ENCODE peak calls at places on chromosomes 13 and 19, in four cellular contexts. B, P, A and V are unnamed samples.

GRCh38 chr19:6527893-6528543 is 2.8 kb upstream of the TNFSF9 start:
- DNase-seq in B (no peak), P (no peak), A (no peak), V (no peak)

GRCh38 chr19:41957838-41958366 is 1.2 kb downstream of the RABAC1 start:
- DNase-seq in B (peak), P (peak), A (peak), V (no peak)

GRCh38 chr19:10418281-10419199 is 1.8 kb upstream of the PDE4A start:
- DNase-seq in B (no peak), P (no peak), A (peak), V (no peak)

GRCh38 chr19:3250675-3251074 is 26.2 kb downstream of the CELF5 start:
- DNase-seq in B (no peak), P (no peak), A (peak), V (no peak)

GRCh38 chr19:756232-756631 is 5.3 kb downstream of the MISP start:
- DNase-seq in B (no peak), P (no peak), A (peak), V (no peak)

GRCh38 chr13:24313449-24313848 is 4.1 kb downstream of the C1QTNF9 start:
- DNase-seq in B (no peak), P (no peak), A (peak), V (no peak)

GRCh38 chr19:15417699-15418098 is 1.1 kb downstream of the AKAP8L start:
- DNase-seq in B (no peak), P (no peak), A (peak), V (no peak)

GRCh38 chr19:18320865-18321728 is 1.8 kb downstream of the LSM4 start:
- DNase-seq in B (no peak), P (no peak), A (no peak), V (no peak)

GRCh38 chr13:41085961-41086360 is 24.7 kb downstream of the WBP4 start:
- DNase-seq in B (no peak), P (no peak), A (no peak), V (no peak)

GRCh38 chr19:2034729-2035589 is 16.1 kb downstream of the MKNK2 start:
- DNase-seq in B (no peak), P (peak), A (peak), V (no peak)

GRCh38 chr19:48513289-48514122 is 1.9 kb upstream of the LMTK3 start:
- DNase-seq in B (peak), P (peak), A (peak), V (no peak)

GRCh38 chr13:51270606-51271005 is 48.4 kb downstream of the FAM124A start:
- DNase-seq in B (no peak), P (no peak), A (no peak), V (no peak)

GRCh38 chr19:46624958-46625661 is at the start of gene PTGIR:
- DNase-seq in B (no peak), P (no peak), A (peak), V (peak)

GRCh38 chr13:64688893-64689677 is 2541.1 kb downstream of the PCDH9 start:
- DNase-seq in B (no peak), P (no peak), A (peak), V (no peak)

GRCh38 chr19:3556978-3557460 is 367 bp downstream of the MFSD12 start:
- DNase-seq in B (no peak), P (peak), A (peak), V (peak)

GRCh38 chr13:42798118-42798517 is 16.7 kb downstream of the FAM216B start:
- DNase-seq in B (no peak), P (no peak), A (no peak), V (no peak)

GRCh38 chr19:51480590-51480989 is 2.3 kb downstream of the CEACAM18 start:
- DNase-seq in B (no peak), P (no peak), A (no peak), V (no peak)

GRCh38 chr13:33524086-33524485 is 238.5 kb upstream of the STARD13 start:
- DNase-seq in B (no peak), P (no peak), A (peak), V (no peak)

GRCh38 chr19:6765738-6766356 is 1.4 kb downstream of the SH2D3A start:
- DNase-seq in B (no peak), P (no peak), A (no peak), V (no peak)

GRCh38 chr13:87089391-87089790 is 581.8 kb upstream of the SLITRK5 start:
- DNase-seq in B (no peak), P (no peak), A (no peak), V (no peak)

GRCh38 chr13:110023729-110024645 is 237.6 kb upstream of the IRS2 start:
- DNase-seq in B (no peak), P (no peak), A (peak), V (no peak)

GRCh38 chr13:71643466-71643865 is 223.5 kb downstream of the DACH1 start:
- DNase-seq in B (no peak), P (no peak), A (no peak), V (no peak)

GRCh38 chr13:51687928-51688714 is 103.9 kb downstream of the WDFY2 start:
- DNase-seq in B (no peak), P (no peak), A (no peak), V (no peak)

GRCh38 chr19:58519087-58519354 is 589 bp downstream of the ZBTB45 start:
- DNase-seq in B (peak), P (no peak), A (peak), V (peak)

GRCh38 chr13:54287062-54287764 is 1258.6 kb downstream of the OLFM4 start:
- DNase-seq in B (no peak), P (no peak), A (no peak), V (no peak)

GRCh38 chr19:49793561-49793840 is 19.6 kb downstream of the FUZ start:
- DNase-seq in B (no peak), P (no peak), A (peak), V (no peak)

GRCh38 chr13:31204592-31204991 is 4.8 kb downstream of the B3GLCT start:
- DNase-seq in B (no peak), P (no peak), A (peak), V (no peak)

GRCh38 chr19:9183000-9183399 is 4.2 kb downstream of the OR7D2 start:
- DNase-seq in B (no peak), P (no peak), A (no peak), V (no peak)

GRCh38 chr13:42788601-42789000 is 7.2 kb downstream of the FAM216B start:
- DNase-seq in B (no peak), P (no peak), A (peak), V (no peak)

GRCh38 chr19:9018163-9018875 is 8.1 kb upstream of the MUC16 start:
- DNase-seq in B (no peak), P (no peak), A (no peak), V (no peak)

GRCh38 chr19:6648141-6648715 is 21.7 kb downstream of the TNFSF14 start:
- DNase-seq in B (no peak), P (no peak), A (no peak), V (no peak)

GRCh38 chr19:50702870-50703829 is 16.5 kb downstream of the SHANK1 start:
- DNase-seq in B (peak), P (no peak), A (peak), V (no peak)

GRCh38 chr13:40410315-40410714 is 256.1 kb downstream of the FOXO1 start:
- DNase-seq in B (no peak), P (no peak), A (no peak), V (no peak)

GRCh38 chr19:13962738-13963602 is 10.7 kb downstream of the DCAF15 start:
- DNase-seq in B (no peak), P (no peak), A (peak), V (no peak)

GRCh38 chr13:76523740-76524382 is 362.3 kb downstream of the KCTD12 start:
- DNase-seq in B (no peak), P (no peak), A (no peak), V (no peak)

GRCh38 chr13:53151692-53152421 is 123.2 kb downstream of the OLFM4 start:
- DNase-seq in B (peak), P (peak), A (peak), V (peak)

GRCh38 chr13:30002577-30002976 is 152.2 kb upstream of the UBL3 start:
- DNase-seq in B (no peak), P (no peak), A (peak), V (no peak)